ENCODE peak calls at places on chromosomes 3 and 15, in four cellular contexts. N is caudate nucleus, B is NCI-H748 treated with DMSO at 0.1 percent for 48 hours, R is EH. P is an unnamed sample.

GRCh38 chr3:73029321-73029796 is 32.1 kb upstream of the EBLN2 start:
- DNase-seq in R (peak), B (no peak), N (no peak), P (no peak)

GRCh38 chr15:34682673-34683072 is 72.1 kb downstream of the GJD2 start:
- DNase-seq in N (no peak), R (peak), B (no peak), P (no peak)

GRCh38 chr15:101554115-101554915 is 64.8 kb upstream of the PCSK6 start:
- DNase-seq in N (no peak), R (peak), B (no peak), P (no peak)

GRCh38 chr15:26260517-26261133 is 397.5 kb upstream of the ATP10A start:
- DNase-seq in R (peak), N (no peak), B (peak), P (peak)

GRCh38 chr3:32282578-32282977 is 44.1 kb downstream of the CMTM8 start:
- DNase-seq in B (no peak), N (no peak), R (no peak), P (no peak)

GRCh38 chr3:18951333-18951732 is 197.0 kb upstream of the KCNH8 start:
- DNase-seq in B (no peak), R (no peak), N (no peak), P (no peak)

GRCh38 chr3:24332092-24332491 is 162.6 kb downstream of the THRB start:
- DNase-seq in R (no peak), N (no peak), B (no peak), P (no peak)

GRCh38 chr3:32347286-32348125 is 44.1 kb upstream of the CMTM7 start:
- DNase-seq in N (no peak), R (no peak), B (no peak), P (no peak)

GRCh38 chr3:193816656-193817311 is 223.8 kb downstream of the OPA1 start:
- DNase-seq in B (peak), N (peak), R (peak), P (no peak)

GRCh38 chr15:95032181-95032580 is 800.8 kb downstream of the MCTP2 start:
- DNase-seq in B (no peak), N (no peak), R (no peak), P (no peak)

GRCh38 chr3:29478671-29479070 is 197.8 kb downstream of the RBMS3 start:
- DNase-seq in N (no peak), B (no peak), R (peak), P (no peak)

GRCh38 chr3:32998631-32999451 is 47.4 kb downstream of the CCR4 start:
- DNase-seq in B (no peak), N (no peak), R (no peak), P (no peak)

GRCh38 chr3:134480546-134480945 is 5.2 kb downstream of the ANAPC13 start:
- DNase-seq in B (no peak), N (no peak), R (no peak), P (no peak)

GRCh38 chr3:101070260-101071121 is 77.3 kb upstream of the ABI3BP start:
- DNase-seq in R (peak), N (peak), B (peak), P (peak)

GRCh38 chr3:61571516-61572336 is 10.4 kb downstream of the PTPRG start:
- DNase-seq in R (peak), B (no peak), N (no peak), P (no peak)

GRCh38 chr3:178634975-178635374 is 98.7 kb downstream of the KCNMB2 start:
- DNase-seq in N (no peak), B (peak), R (no peak), P (no peak)